ENCODE peak calls at places on chromosomes 5 and 9, in five cellular contexts. Y is left ventricle myocardium inferior, U is hepatocyte, G is tibial nerve, X is aorta. D is an unnamed sample. For H3K4me1, the result is how much of the 10 kb centered on the place peaks cover.

GRCh38 chr9:91395553-91396470 is 27.8 kb downstream of the NFIL3 start:
- DNase-seq in Y (no peak), X (no peak), U (no peak), G (no peak), D (no peak)

GRCh38 chr9:5764130-5764868 is 68.6 kb downstream of the ERMP1 start:
- DNase-seq in Y (no peak), G (no peak), U (no peak), X (no peak), D (no peak)

GRCh38 chr5:68661237-68661636 is 432.6 kb upstream of the SLC30A5 start:
- DNase-seq in U (peak), X (no peak), G (no peak), Y (no peak), D (peak)

GRCh38 chr5:164132358-164132757 is 626.9 kb downstream of the MAT2B start:
- DNase-seq in G (no peak), U (no peak), Y (no peak), X (no peak), D (no peak)

GRCh38 chr9:98117984-98118639 is 910 bp downstream of the TRIM14 start:
- DNase-seq in G (no peak), Y (no peak), X (peak), U (peak), D (peak)

GRCh38 chr5:39020465-39020864 is 53.7 kb downstream of the RICTOR start:
- DNase-seq in Y (no peak), U (no peak), G (no peak), X (no peak), D (no peak)

GRCh38 chr5:113330533-113331200 is 104.1 kb downstream of the TSSK1B start:
- DNase-seq in Y (peak), G (no peak), U (peak), X (no peak), D (peak)

GRCh38 chr9:33924978-33925797 is 108.2 kb downstream of the UBE2R2 start:
- DNase-seq in X (peak), G (peak), U (peak), Y (peak), D (peak)

GRCh38 chr9:135300346-135301141 is 179.0 kb upstream of the PPP1R26 start:
- DNase-seq in X (no peak), G (no peak), Y (no peak), U (no peak), D (peak)

GRCh38 chr5:132679717-132680380 is 6.1 kb downstream of the IL4 start:
- DNase-seq in G (no peak), Y (no peak), X (no peak), U (no peak), D (no peak)

GRCh38 chr5:78597068-78597857 is 51.3 kb downstream of the LHFPL2 start:
- DNase-seq in G (no peak), Y (no peak), U (no peak), X (no peak), D (peak)
- H3K27ac ChIP-seq in G (no peak), Y (no peak), U (peak), X (no peak), D (peak)

GRCh38 chr9:78262655-78263054 is 26.8 kb downstream of the CEP78 start:
- DNase-seq in U (no peak), Y (no peak), X (no peak), G (no peak), D (no peak)

DNA sequence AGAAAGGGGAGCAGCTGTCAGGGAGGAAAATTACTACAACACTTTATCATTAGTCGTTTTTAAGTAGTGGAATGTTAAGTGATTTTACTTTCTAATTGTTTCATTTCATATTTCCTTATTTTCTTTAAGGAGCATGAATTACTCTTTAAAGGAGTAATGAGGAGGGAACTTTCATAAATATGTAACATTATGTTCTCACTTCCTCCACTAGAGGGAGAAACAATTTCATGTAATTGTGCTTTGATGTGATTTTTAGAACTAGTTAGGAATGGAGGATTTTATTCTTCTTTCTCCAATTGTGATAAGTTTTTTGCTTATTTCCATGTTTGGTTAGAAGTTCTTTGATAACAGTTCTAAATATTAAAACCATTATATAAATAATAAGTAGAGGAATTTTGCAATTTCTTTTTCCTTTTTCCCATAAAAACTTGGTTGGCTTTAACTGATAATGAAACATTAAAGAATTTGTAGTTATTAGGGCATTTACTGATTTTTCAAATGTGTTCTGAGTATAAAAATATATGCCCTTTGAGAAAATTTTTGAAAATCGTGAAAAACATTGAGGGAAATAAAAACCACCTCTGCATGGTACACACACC is 25.6 kb downstream of the CEP78 start:
- DNase-seq in G (no peak), X (no peak), U (peak), Y (no peak), D (peak)
- H3K4me1 ChIP-seq in G (under half), X (under half), U (under half), Y (under half), D (under half)

GRCh38 chr5:11595045-11595444 is 309.2 kb downstream of the CTNND2 start:
- DNase-seq in U (peak), G (no peak), Y (no peak), X (no peak), D (no peak)
- H3K27ac ChIP-seq in U (no peak), G (no peak), Y (no peak), X (no peak), D (no peak)

GRCh38 chr9:131722260-131722659 is 17.6 kb downstream of the RAPGEF1 start:
- DNase-seq in Y (peak), G (no peak), U (no peak), X (peak), D (no peak)

GRCh38 chr9:131720330-131720729 is 19.5 kb downstream of the RAPGEF1 start:
- DNase-seq in G (no peak), Y (no peak), X (peak), U (no peak), D (no peak)

GRCh38 chr9:131721096-131721495 is 18.8 kb downstream of the RAPGEF1 start:
- DNase-seq in U (no peak), G (no peak), Y (no peak), X (no peak), D (no peak)

GRCh38 chr9:131724678-131725077 is 15.2 kb downstream of the RAPGEF1 start:
- DNase-seq in X (no peak), G (no peak), U (no peak), Y (no peak), D (no peak)

GRCh38 chr9:131723632-131724031 is 16.2 kb downstream of the RAPGEF1 start:
- DNase-seq in U (no peak), Y (no peak), G (no peak), X (no peak), D (no peak)
- H3K4me1 ChIP-seq in U (under half), Y (half or more), G (under half), X (under half), D (under half)

DNA sequence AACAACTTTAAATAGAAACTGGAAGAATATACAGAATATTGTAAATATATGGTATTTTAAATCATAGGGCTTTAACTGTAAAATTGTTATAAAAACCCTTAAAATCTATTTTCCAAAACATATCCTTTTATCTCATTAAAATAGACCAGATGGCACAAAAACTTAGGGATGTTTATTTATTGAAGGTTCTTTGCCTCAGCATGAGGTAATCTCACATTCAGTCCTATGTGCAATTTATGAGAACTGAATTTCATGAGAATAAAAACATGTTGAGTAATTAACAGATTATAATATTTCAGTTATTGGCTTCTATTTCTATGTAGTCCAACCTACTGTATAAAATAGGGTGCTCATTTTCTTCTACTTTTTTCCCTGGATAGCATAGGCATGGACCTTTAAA is 329.2 kb upstream of the PRR16 start:
- DNase-seq in U (no peak), G (no peak), X (no peak), Y (no peak), D (no peak)
- H3K27ac ChIP-seq in U (no peak), G (no peak), X (no peak), Y (no peak), D (no peak)

GRCh38 chr5:79509244-79509880 is 4.6 kb downstream of the HOMER1 start:
- DNase-seq in U (no peak), X (no peak), G (no peak), Y (no peak), D (no peak)
- H3K4me1 ChIP-seq in U (under half), X (under half), G (under half), Y (under half), D (under half)

GRCh38 chr5:17157294-17157693 is 60.1 kb upstream of the BASP1 start:
- DNase-seq in G (no peak), U (no peak), Y (no peak), X (no peak), D (no peak)
- H3K27ac ChIP-seq in G (no peak), U (peak), Y (no peak), X (no peak), D (no peak)

GRCh38 chr5:172686111-172686510 is 45.0 kb downstream of the NEURL1B start:
- DNase-seq in Y (no peak), U (no peak), G (no peak), X (peak), D (no peak)

GRCh38 chr5:172689801-172690200 is 48.7 kb downstream of the NEURL1B start:
- DNase-seq in X (peak), G (no peak), U (no peak), Y (no peak), D (no peak)

GRCh38 chr5:172688735-172689572 is 47.9 kb downstream of the NEURL1B start:
- DNase-seq in G (no peak), Y (peak), U (peak), X (peak), D (no peak)

GRCh38 chr5:172686539-172687390 is 45.7 kb downstream of the NEURL1B start:
- DNase-seq in Y (no peak), G (no peak), U (no peak), X (peak), D (no peak)

DNA sequence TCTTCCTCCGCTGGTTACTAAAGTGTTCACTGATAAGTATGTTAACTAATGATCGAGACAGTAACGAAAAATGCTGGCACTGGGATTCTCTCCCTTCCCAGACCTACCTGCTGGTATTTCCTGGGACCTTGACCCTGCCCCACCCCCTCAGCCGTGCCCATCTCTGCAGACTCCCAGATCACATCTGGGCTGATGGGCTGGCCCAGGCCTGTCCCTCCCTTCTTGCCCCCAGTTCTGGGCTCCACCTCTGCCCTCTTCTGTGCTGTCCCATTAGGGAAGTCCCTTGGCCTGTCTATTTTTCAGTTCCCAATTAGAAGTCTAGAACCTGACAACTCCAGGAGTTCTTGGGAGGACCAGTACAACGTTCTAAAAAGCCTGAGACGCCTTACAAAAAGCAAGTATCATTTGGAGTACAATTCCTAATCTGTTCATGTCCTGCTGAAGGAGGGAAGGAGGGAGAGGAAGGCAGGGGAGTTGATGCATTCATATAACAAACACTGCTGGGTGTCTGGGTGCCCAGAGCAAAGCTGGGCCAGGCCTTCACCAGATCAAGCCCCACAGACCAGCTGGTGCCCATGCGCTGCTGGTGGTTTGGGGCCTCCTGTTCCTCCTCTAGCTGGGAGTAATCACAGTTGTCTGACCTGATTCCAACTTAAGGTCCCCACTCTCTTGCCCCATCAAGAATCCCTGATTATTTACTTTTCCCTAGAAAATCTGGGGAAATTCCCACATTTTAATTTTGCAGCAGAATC is 47.1 kb downstream of the NEURL1B start:
- DNase-seq in Y (no peak), U (no peak), X (peak), G (no peak), D (peak)
- H3K4me1 ChIP-seq in Y (half or more), U (under half), X (under half), G (under half), D (under half)

DNA sequence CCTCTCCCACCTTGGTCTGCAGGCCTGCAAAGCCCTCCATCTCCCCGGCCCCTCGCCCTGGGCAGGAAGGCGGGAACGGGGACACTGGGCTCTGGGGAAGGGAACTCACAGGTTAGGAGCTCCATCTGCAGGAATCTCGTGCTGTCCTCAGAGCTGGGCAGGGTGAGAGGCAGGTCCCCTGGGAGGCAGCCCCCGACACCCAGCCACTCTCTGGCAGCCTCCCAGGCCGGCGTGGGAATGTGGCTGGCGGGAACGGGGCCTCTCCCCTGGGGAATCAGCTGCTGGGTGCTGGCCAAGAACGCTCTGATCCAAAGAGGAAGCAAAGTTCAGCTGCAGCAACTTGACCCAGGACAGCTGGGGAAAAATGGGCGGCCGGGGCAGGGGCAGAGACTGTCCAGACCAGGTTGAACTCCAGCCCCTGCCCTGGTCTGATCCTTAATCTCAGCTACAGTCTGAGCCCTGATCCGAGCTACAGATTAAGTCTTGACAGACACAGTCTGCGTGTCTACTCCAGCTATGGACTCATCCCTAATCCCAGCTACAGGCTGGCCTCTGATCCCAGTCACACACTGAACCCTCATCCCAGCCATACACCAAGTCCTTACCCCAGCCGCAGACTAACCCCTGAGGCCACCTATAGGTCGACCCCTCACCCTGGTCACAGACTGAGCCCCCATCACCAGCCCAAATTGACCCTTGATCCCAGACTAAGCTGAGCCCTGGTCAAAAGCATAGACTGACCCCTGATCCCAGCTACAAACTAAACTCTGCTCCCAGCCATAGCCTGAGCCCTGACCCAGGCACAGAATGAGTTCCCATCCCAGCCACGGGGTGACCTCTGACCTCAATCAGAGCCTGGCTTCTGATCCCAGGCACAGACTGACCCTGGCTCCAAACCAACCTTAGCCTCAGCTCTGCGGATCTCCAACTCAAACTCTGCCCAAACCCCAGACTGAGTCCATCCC is 37.3 kb upstream of the EGFL7 start:
- DNase-seq in G (peak), Y (peak), X (peak), U (peak), D (peak)
- H3K27ac ChIP-seq in G (peak), Y (peak), X (no peak), U (no peak), D (peak)

D was measured in small intestine.